ENCODE peak calls at places on chromosomes 3 and 15, in eight cellular contexts. E is PC-3, F is OCI-LY7, Q is HCT116, M is GM23338, K is hepatocyte, B is neural progenitor cell, Z is SK-N-SH. N is an unnamed sample.

GRCh38 chr15:95018888-95019545 is 787.7 kb downstream of the MCTP2 start:
- DNase-seq in K (peak), Z (no peak), E (peak), B (no peak), Q (no peak), F (no peak), M (no peak), N (peak)

GRCh38 chr3:160929595-160929994 is 173.6 kb downstream of the PPM1L start:
- DNase-seq in Z (peak), E (peak), M (no peak), B (peak), K (no peak), F (no peak), Q (no peak), N (no peak)

GRCh38 chr15:95676500-95676899 is 654.0 kb upstream of the NR2F2 start:
- DNase-seq in Q (no peak), M (no peak), B (no peak), Z (no peak), K (no peak), F (no peak), E (no peak), N (no peak)

GRCh38 chr15:22968356-22968755 is 11.8 kb downstream of the CYFIP1 start:
- DNase-seq in K (no peak), E (peak), M (no peak), B (no peak), Q (no peak), F (no peak), Z (no peak), N (no peak)

GRCh38 chr3:187456268-187456667 is 88.1 kb downstream of the RTP4 start:
- DNase-seq in Q (no peak), M (no peak), E (no peak), Z (no peak), B (no peak), K (peak), F (no peak), N (no peak)

GRCh38 chr3:10804183-10804648 is 11.8 kb upstream of the SLC6A11 start:
- DNase-seq in E (peak), B (no peak), M (no peak), Q (peak), Z (no peak), F (no peak), K (peak), N (no peak)

GRCh38 chr3:46435327-46435726 is 28.3 kb downstream of the CCRL2 start:
- DNase-seq in E (no peak), Q (no peak), F (no peak), Z (no peak), M (peak), K (no peak), B (no peak), N (no peak)

GRCh38 chr15:79035814-79036213 is 54.8 kb downstream of the RASGRF1 start:
- DNase-seq in F (no peak), M (peak), Z (no peak), K (no peak), E (no peak), B (no peak), Q (no peak), N (no peak)

GRCh38 chr3:134320749-134321148 is 53.5 kb downstream of the AMOTL2 start:
- DNase-seq in E (peak), Z (no peak), M (no peak), K (no peak), Q (peak), B (no peak), F (no peak), N (no peak)

GRCh38 chr15:31448635-31448979 is 122.0 kb downstream of the KLF13 start:
- DNase-seq in E (no peak), Z (no peak), F (no peak), Q (no peak), K (no peak), M (no peak), B (no peak), N (no peak)

GRCh38 chr3:160200328-160200727 is 24.9 kb upstream of the C3orf80 start:
- DNase-seq in Q (no peak), B (no peak), M (no peak), E (no peak), Z (no peak), K (no peak), F (no peak), N (no peak)

GRCh38 chr3:52268036-52268435 is 10.4 kb downstream of the WDR82 start:
- DNase-seq in E (peak), Z (no peak), Q (no peak), K (no peak), F (no peak), M (no peak), B (no peak), N (peak)

GRCh38 chr3:113104746-113105479 is 106.4 kb upstream of the BOC start:
- DNase-seq in K (no peak), Q (no peak), E (no peak), B (peak), Z (no peak), F (no peak), M (peak), N (no peak)

GRCh38 chr3:127688022-127688415 is 15.3 kb downstream of the ABTB1 start:
- DNase-seq in M (no peak), Q (no peak), K (no peak), F (no peak), E (no peak), B (no peak), Z (no peak), N (no peak)

GRCh38 chr15:80856400-80856799 is 77.2 kb downstream of the CEMIP start:
- DNase-seq in Z (peak), F (peak), E (peak), K (no peak), Q (no peak), B (peak), M (peak), N (no peak)

GRCh38 chr15:56017920-56018319 is 24.5 kb upstream of the NEDD4 start:
- DNase-seq in F (no peak), B (no peak), Q (no peak), K (no peak), M (peak), E (no peak), Z (no peak), N (no peak)

GRCh38 chr3:17846466-17846865 is 104.0 kb upstream of the TBC1D5 start:
- DNase-seq in E (peak), B (peak), K (no peak), Q (no peak), F (no peak), Z (no peak), M (no peak), N (no peak)

GRCh38 chr15:90934256-90934948 is 683 bp upstream of the UNC45A start:
- DNase-seq in F (peak), M (peak), Q (peak), B (peak), Z (peak), E (peak), K (peak), N (peak)

GRCh38 chr3:108182339-108182738 is 39.9 kb downstream of the IFT57 start:
- DNase-seq in Q (no peak), M (peak), B (no peak), F (no peak), K (no peak), E (no peak), Z (no peak), N (no peak)

GRCh38 chr15:65033659-65034269 is 4.3 kb upstream of the MTFMT start:
- DNase-seq in K (peak), F (peak), Z (peak), E (peak), Q (peak), M (peak), B (peak), N (peak)

GRCh38 chr15:27776501-27776900 is 322.6 kb downstream of the OCA2 start:
- DNase-seq in B (no peak), M (no peak), F (no peak), K (no peak), E (no peak), Q (no peak), Z (no peak), N (no peak)

GRCh38 chr15:68334661-68335124 is 57.1 kb downstream of the FEM1B start:
- DNase-seq in E (no peak), M (no peak), K (no peak), Z (no peak), F (no peak), B (no peak), Q (no peak), N (no peak)

GRCh38 chr3:64408770-64409169 is 183.5 kb upstream of the PRICKLE2 start:
- DNase-seq in E (no peak), Q (no peak), B (no peak), Z (no peak), F (no peak), M (no peak), K (no peak), N (no peak)

GRCh38 chr3:42504334-42505202 is 2.1 kb downstream of the VIPR1 start:
- DNase-seq in F (no peak), E (no peak), M (no peak), Z (no peak), K (peak), B (no peak), Q (no peak), N (no peak)

GRCh38 chr15:52658955-52659354 is 20.2 kb downstream of the ATOSA start:
- DNase-seq in Q (no peak), Z (no peak), E (peak), K (no peak), B (no peak), M (no peak), F (no peak), N (peak)

GRCh38 chr3:122577409-122578028 is at the start of gene PARP15:
- DNase-seq in E (no peak), Z (peak), F (peak), Q (no peak), K (no peak), M (peak), B (peak), N (no peak)

GRCh38 chr3:1578105-1578833 is 485.4 kb downstream of the CNTN6 start:
- DNase-seq in Z (no peak), M (no peak), Q (no peak), E (no peak), K (no peak), B (no peak), F (no peak), N (no peak)

GRCh38 chr3:160450846-160451245 is 1.3 kb upstream of the TRIM59 start:
- DNase-seq in Q (no peak), M (peak), E (peak), Z (peak), B (no peak), F (no peak), K (no peak), N (no peak)

GRCh38 chr15:73685981-73686380 is 1.8 kb downstream of the CD276 start:
- DNase-seq in K (no peak), B (no peak), Z (no peak), M (no peak), E (no peak), Q (no peak), F (no peak), N (no peak)

GRCh38 chr15:73688455-73688854 is 4.3 kb downstream of the CD276 start:
- DNase-seq in M (no peak), F (no peak), K (peak), B (no peak), E (no peak), Q (no peak), Z (peak), N (no peak)

GRCh38 chr15:73685561-73685960 is 1.4 kb downstream of the CD276 start:
- DNase-seq in Q (no peak), Z (no peak), E (no peak), F (no peak), B (no peak), K (no peak), M (no peak), N (no peak)

GRCh38 chr15:73683624-73684536 is at the start of gene CD276:
- DNase-seq in E (peak), K (peak), Q (peak), Z (peak), M (peak), F (no peak), B (peak), N (peak)

GRCh38 chr15:73686781-73687256 is 2.6 kb downstream of the CD276 start:
- DNase-seq in K (peak), B (no peak), M (no peak), Q (no peak), F (no peak), Z (no peak), E (peak), N (no peak)
- H3K27ac ChIP-seq in K (peak), B (no peak), M (no peak), Q (no peak), F (no peak), Z (peak), E (peak), N (no peak)

DNA sequence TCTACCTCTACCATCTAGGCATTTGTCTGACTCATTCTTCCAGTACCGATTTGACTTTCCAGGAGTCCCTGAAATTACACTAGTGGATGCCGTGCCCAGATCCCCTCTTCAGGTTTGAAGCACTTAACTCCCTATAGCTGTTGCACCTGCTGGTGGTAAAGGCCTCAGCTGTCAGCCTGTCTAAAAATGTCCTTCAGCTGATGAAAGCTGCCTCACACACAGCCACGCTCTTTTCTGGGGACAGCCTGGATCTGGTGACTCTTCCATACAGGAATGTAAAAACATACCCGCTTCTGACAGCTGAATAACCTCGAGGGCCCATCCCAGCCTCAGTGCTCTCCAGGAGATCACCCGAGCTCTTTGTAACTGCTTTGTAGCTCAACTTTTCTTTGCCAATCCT is 534.2 kb upstream of the GRM7 start:
- DNase-seq in F (no peak), E (no peak), Z (no peak), M (no peak), K (no peak), B (no peak), Q (no peak), N (no peak)
- TF ChIP-seq EZH2phosphoT487 in F (no peak), E (no peak), Z (no peak), M (no peak), K (no peak), B (no peak), Q (no peak), N (no peak)

GRCh38 chr15:89758981-89759380 is 7.9 kb upstream of the MESP1 start:
- DNase-seq in F (no peak), B (no peak), K (no peak), M (no peak), Q (no peak), Z (no peak), E (no peak), N (no peak)

GRCh38 chr15:89760303-89761008 is 9.4 kb upstream of the MESP1 start:
- DNase-seq in B (peak), F (peak), Q (peak), Z (peak), E (peak), M (peak), K (peak), N (peak)

GRCh38 chr15:89759835-89760234 is 8.8 kb upstream of the MESP1 start:
- DNase-seq in Q (no peak), Z (no peak), E (no peak), B (no peak), M (no peak), F (no peak), K (no peak), N (no peak)

GRCh38 chr15:89761929-89762328 is 10.9 kb upstream of the MESP1 start:
- DNase-seq in Z (no peak), B (no peak), F (no peak), K (peak), Q (no peak), E (no peak), M (no peak), N (peak)

GRCh38 chr15:89761009-89761831 is 10.2 kb upstream of the MESP1 start:
- DNase-seq in F (no peak), K (no peak), M (no peak), E (peak), Q (no peak), B (no peak), Z (no peak), N (peak)
- TF ChIP-seq CTCF in F (peak), K (no peak), M (no peak), E (no peak), Q (no peak), B (no peak), Z (no peak), N (no peak)

GRCh38 chr3:57659810-57660439 is 33.0 kb downstream of the DENND6A start:
- DNase-seq in K (no peak), B (no peak), Q (no peak), Z (no peak), F (no peak), E (no peak), M (peak), N (no peak)
- H3K27ac ChIP-seq in K (no peak), B (no peak), Q (no peak), Z (no peak), F (no peak), E (no peak), M (peak), N (no peak)

DNA sequence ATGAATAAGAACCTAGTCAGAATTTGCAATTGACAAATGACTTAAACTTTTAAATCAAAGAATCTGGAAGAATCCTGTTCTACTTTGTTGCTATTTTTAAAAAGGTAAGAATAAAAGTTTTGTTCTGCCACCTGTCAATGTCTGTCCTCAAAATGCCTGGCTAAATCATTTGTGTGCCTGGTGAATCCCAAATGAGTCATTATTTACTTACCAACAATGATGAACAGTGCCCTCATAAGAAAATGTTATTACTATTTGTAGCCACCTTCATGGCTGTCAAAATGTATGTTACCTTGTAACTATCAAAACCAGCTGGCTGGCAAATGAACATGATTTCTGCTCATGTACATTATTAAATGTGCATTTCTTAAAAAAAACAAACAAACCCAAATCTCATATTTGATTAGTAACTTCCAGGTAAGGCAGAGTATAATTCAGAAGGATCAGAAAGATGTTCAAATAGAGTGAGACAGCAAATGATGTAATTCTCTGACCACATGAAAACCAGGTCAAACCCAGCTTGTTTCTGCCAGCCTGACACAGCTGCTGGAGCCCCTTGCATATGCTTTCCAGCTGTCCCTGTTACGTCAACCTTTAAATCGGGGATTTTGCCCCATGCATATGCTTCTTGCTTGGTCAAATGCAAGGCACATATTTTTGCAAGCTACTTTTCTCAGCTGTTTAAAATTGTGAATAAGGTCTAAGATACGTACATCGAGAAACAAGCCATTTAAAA is 137.9 kb downstream of the SSR3 start:
- DNase-seq in E (peak), Z (peak), F (no peak), M (no peak), B (no peak), Q (no peak), K (no peak), N (no peak)
- TF ChIP-seq EZH2phosphoT487 in E (no peak), Z (no peak), F (no peak), M (no peak), B (no peak), Q (no peak), K (no peak), N (no peak)

GRCh38 chr15:70093070-70093469 is 4.6 kb downstream of the TLE3 start:
- DNase-seq in M (no peak), K (no peak), F (no peak), E (no peak), B (no peak), Q (no peak), Z (no peak), N (no peak)
- TF ChIP-seq CTCF in M (peak), K (no peak), F (no peak), E (no peak), B (peak), Q (no peak), Z (no peak), N (no peak)

DNA sequence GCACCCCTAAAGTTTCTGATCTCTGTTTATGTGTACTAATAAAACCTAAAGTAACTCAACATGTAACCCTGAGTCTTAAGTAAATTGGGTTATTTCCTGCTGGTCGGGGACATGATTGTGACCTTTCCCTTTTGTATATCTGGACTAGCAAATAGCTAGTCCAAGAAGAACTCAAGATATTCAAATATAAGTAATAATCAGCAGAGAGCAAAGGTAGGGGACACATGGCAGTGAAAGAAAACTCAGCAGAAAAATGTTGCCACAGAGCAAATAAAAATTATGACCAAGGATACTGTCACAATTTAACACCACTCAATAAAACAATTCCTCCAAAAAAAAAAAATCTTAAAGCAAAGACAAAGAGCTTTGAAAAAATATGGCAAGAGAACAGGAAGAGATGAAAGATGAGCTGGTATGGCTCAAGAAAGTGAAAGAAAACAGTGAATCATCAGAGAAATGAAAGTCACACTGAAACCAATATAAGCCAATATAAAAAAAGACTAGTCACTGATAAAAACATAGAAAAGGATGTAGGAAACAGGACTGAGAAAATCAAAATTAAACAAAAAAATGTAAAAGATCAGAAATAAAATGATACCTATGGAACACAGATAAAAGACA is 43.5 kb downstream of the HLTF start:
- DNase-seq in B (no peak), Q (no peak), Z (no peak), E (peak), K (no peak), M (no peak), F (no peak), N (peak)
- H3K27ac ChIP-seq in B (no peak), Q (no peak), Z (peak), E (peak), K (peak), M (no peak), F (no peak), N (peak)

GRCh38 chr3:44970916-44971490 is 5.0 kb downstream of the ZDHHC3 start:
- DNase-seq in M (no peak), E (peak), F (no peak), B (no peak), Z (no peak), Q (no peak), K (peak), N (no peak)

GRCh38 chr3:44968447-44968858 is 7.5 kb downstream of the ZDHHC3 start:
- DNase-seq in B (no peak), E (no peak), K (no peak), Z (no peak), Q (no peak), F (no peak), M (no peak), N (no peak)

GRCh38 chr3:44969170-44969569 is 6.8 kb downstream of the ZDHHC3 start:
- DNase-seq in Z (no peak), B (no peak), K (no peak), F (peak), M (no peak), E (no peak), Q (no peak), N (no peak)

GRCh38 chr3:44966795-44967278 is 9.1 kb downstream of the ZDHHC3 start:
- DNase-seq in Q (peak), M (no peak), E (peak), K (peak), B (no peak), Z (no peak), F (no peak), N (no peak)

GRCh38 chr3:44969779-44970178 is 6.2 kb downstream of the ZDHHC3 start:
- DNase-seq in Z (no peak), F (peak), E (no peak), Q (no peak), K (no peak), M (no peak), B (no peak), N (no peak)
- TF ChIP-seq EZH2phosphoT487 in Z (no peak), F (no peak), E (no peak), Q (no peak), K (no peak), M (no peak), B (no peak), N (no peak)

GRCh38 chr3:178325330-178325729 is 210.9 kb upstream of the KCNMB2 start:
- DNase-seq in M (peak), Z (peak), B (peak), E (peak), K (peak), F (no peak), Q (no peak), N (peak)
- TF ChIP-seq CTCF in M (peak), Z (peak), B (peak), E (peak), K (peak), F (peak), Q (no peak), N (peak)

N was measured in MM.1S.